ENCODE peak calls at places on chromosomes 3 and 15, in ten cellular contexts. U is left ventricle myocardium inferior, Q is foreskin fibroblast, L is uterus, C is bronchial epithelial cell, O is mesothelial cell of epicardium, V is adrenal gland, G is osteocyte, N is fibroblast of pulmonary artery, H is psoas muscle. M is an unnamed sample.

GRCh38 chr3:42898896-42899675 is 6.9 kb upstream of the ZNF662 start:
- DNase-seq in V (no peak), L (no peak), G (no peak), Q (peak), O (no peak), U (no peak), H (no peak), C (peak), N (no peak), M (peak)

GRCh38 chr15:82933576-82933975 is 18.9 kb downstream of the HOMER2 start:
- DNase-seq in C (peak), U (no peak), V (no peak), H (no peak), L (no peak), O (no peak), G (no peak), N (no peak), Q (no peak), M (peak)

GRCh38 chr15:40493089-40493840 is 22.5 kb downstream of the CHST14 start:
- DNase-seq in C (peak), Q (peak), H (no peak), L (no peak), U (no peak), G (no peak), N (no peak), O (no peak), V (no peak), M (peak)

GRCh38 chr3:170690133-170690981 is 104.5 kb upstream of the SLC7A14 start:
- DNase-seq in C (no peak), V (peak), O (peak), N (peak), U (peak), L (peak), Q (peak), H (peak), G (no peak), M (peak)

GRCh38 chr3:117853923-117854322 is 1144.3 kb downstream of the TUSC7 start:
- DNase-seq in L (no peak), V (peak), U (no peak), G (no peak), H (no peak), N (peak), C (peak), Q (peak), O (no peak), M (peak)

GRCh38 chr3:94303897-94304296 is 241.0 kb downstream of the NSUN3 start:
- DNase-seq in G (no peak), O (no peak), V (no peak), Q (no peak), H (no peak), L (no peak), N (peak), C (no peak), U (peak), M (no peak)

GRCh38 chr3:136893848-136894443 is 31.9 kb downstream of the NCK1 start:
- DNase-seq in C (peak), H (no peak), N (peak), G (no peak), O (no peak), L (no peak), U (no peak), V (no peak), Q (peak), M (peak)

GRCh38 chr3:107870989-107871638 is 219.7 kb downstream of the CD47 start:
- DNase-seq in C (peak), U (no peak), G (no peak), Q (no peak), N (no peak), O (no peak), H (no peak), L (no peak), V (no peak), M (peak)

GRCh38 chr3:197590313-197590962 is 34.7 kb upstream of the BDH1 start:
- DNase-seq in L (no peak), H (no peak), N (no peak), Q (no peak), C (no peak), O (no peak), G (peak), U (no peak), V (no peak), M (no peak)

GRCh38 chr3:99711361-99711760 is 73.0 kb downstream of the COL8A1 start:
- DNase-seq in U (no peak), O (no peak), V (no peak), Q (no peak), L (no peak), G (no peak), N (no peak), C (no peak), H (peak), M (no peak)

GRCh38 chr3:38343797-38344594 is 2.6 kb upstream of the XYLB start:
- DNase-seq in C (no peak), G (no peak), Q (peak), V (no peak), N (peak), L (no peak), H (no peak), O (no peak), U (no peak), M (no peak)

GRCh38 chr3:172129868-172130751 is 90.7 kb downstream of the FNDC3B start:
- DNase-seq in G (no peak), H (peak), O (no peak), N (peak), Q (peak), L (peak), V (peak), U (peak), C (peak), M (peak)

GRCh38 chr15:37814847-37815246 is 119.6 kb upstream of the TMCO5A start:
- DNase-seq in N (no peak), H (no peak), G (no peak), L (no peak), O (no peak), V (no peak), C (no peak), U (no peak), Q (no peak), M (no peak)

GRCh38 chr15:63979227-63979793 is 67.0 kb downstream of the DAPK2 start:
- DNase-seq in G (peak), V (no peak), N (no peak), H (no peak), U (no peak), L (no peak), C (no peak), Q (peak), O (no peak), M (no peak)

GRCh38 chr3:193885832-193886231 is 250.1 kb upstream of the HES1 start:
- DNase-seq in V (no peak), Q (no peak), L (no peak), G (no peak), H (no peak), C (no peak), N (no peak), O (no peak), U (no peak), M (peak)

GRCh38 chr15:38701134-38701533 is 136.5 kb upstream of the RASGRP1 start:
- DNase-seq in C (no peak), H (no peak), Q (no peak), V (no peak), L (no peak), G (no peak), N (no peak), U (no peak), O (no peak), M (no peak)

GRCh38 chr3:69741057-69741830 is 2.0 kb downstream of the MITF start:
- DNase-seq in O (no peak), G (no peak), H (no peak), L (no peak), V (no peak), N (no peak), Q (peak), C (no peak), U (no peak), M (no peak)

GRCh38 chr3:45480871-45481270 is 92.5 kb downstream of the LARS2 start:
- DNase-seq in L (no peak), H (no peak), U (no peak), V (no peak), C (no peak), N (no peak), G (no peak), Q (no peak), O (no peak), M (no peak)

GRCh38 chr3:47701388-47701787 is 80.3 kb downstream of the SMARCC1 start:
- DNase-seq in U (no peak), Q (no peak), O (no peak), L (no peak), G (no peak), C (no peak), N (no peak), V (no peak), H (no peak), M (no peak)

GRCh38 chr15:35680951-35681350 is 135.0 kb upstream of the DPH6 start:
- DNase-seq in O (no peak), H (no peak), N (peak), V (no peak), G (no peak), L (no peak), U (no peak), Q (peak), C (no peak), M (no peak)

GRCh38 chr3:44301746-44302145 is 36.8 kb upstream of the TCAIM start:
- DNase-seq in G (no peak), U (no peak), O (no peak), N (no peak), H (no peak), L (no peak), C (no peak), Q (no peak), V (no peak), M (no peak)

GRCh38 chr3:53194218-53195065 is 33.4 kb downstream of the PRKCD start:
- DNase-seq in H (peak), N (peak), C (no peak), O (no peak), L (peak), G (no peak), Q (peak), V (no peak), U (peak), M (no peak)

GRCh38 chr15:38128389-38128788 is 124.2 kb upstream of the SPRED1 start:
- DNase-seq in Q (peak), U (no peak), O (no peak), G (no peak), N (peak), V (no peak), L (no peak), H (no peak), C (peak), M (peak)

GRCh38 chr3:71250026-71250425 is 333.5 kb downstream of the FOXP1 start:
- DNase-seq in V (no peak), L (no peak), U (no peak), Q (no peak), H (no peak), O (no peak), N (no peak), C (no peak), G (no peak), M (no peak)

GRCh38 chr3:73192036-73192738 is 130.7 kb downstream of the EBLN2 start:
- DNase-seq in U (no peak), C (no peak), L (peak), N (no peak), H (no peak), V (no peak), G (no peak), Q (no peak), O (no peak), M (peak)

GRCh38 chr3:105066106-105066839 is 300.4 kb upstream of the ALCAM start:
- DNase-seq in L (no peak), U (no peak), N (peak), H (no peak), Q (no peak), O (no peak), C (peak), V (no peak), G (no peak), M (peak)

GRCh38 chr15:83110361-83110760 is 2.9 kb downstream of the TM6SF1 start:
- DNase-seq in U (no peak), L (no peak), G (no peak), O (no peak), N (no peak), H (no peak), Q (no peak), C (no peak), V (no peak), M (no peak)

GRCh38 chr3:54307616-54308180 is 185.3 kb downstream of the CACNA2D3 start:
- DNase-seq in Q (no peak), U (no peak), N (no peak), H (no peak), G (no peak), C (no peak), L (no peak), V (no peak), O (no peak), M (no peak)

GRCh38 chr3:53748512-53749271 is 97.5 kb downstream of the CHDH start:
- DNase-seq in Q (no peak), O (no peak), G (no peak), V (no peak), N (no peak), H (no peak), U (no peak), C (no peak), L (no peak), M (no peak)

GRCh38 chr3:81699921-81700320 is 61.5 kb downstream of the GBE1 start:
- DNase-seq in U (no peak), L (no peak), O (no peak), Q (no peak), N (no peak), C (no peak), V (no peak), G (no peak), H (no peak), M (no peak)

GRCh38 chr3:39141211-39141995 is 12.0 kb downstream of the CSRNP1 start:
- DNase-seq in U (no peak), N (peak), H (peak), Q (peak), L (peak), G (no peak), O (no peak), C (peak), V (peak), M (peak)

GRCh38 chr3:13420051-13420816 is at the start of gene NUP210:
- DNase-seq in V (peak), H (peak), O (no peak), C (no peak), G (no peak), L (no peak), Q (no peak), N (no peak), U (peak), M (no peak)

GRCh38 chr3:13420817-13421755 is 964 bp upstream of the NUP210 start:
- DNase-seq in N (no peak), U (no peak), L (no peak), Q (no peak), H (peak), C (no peak), G (no peak), O (no peak), V (no peak), M (no peak)

GRCh38 chr3:13415236-13416001 is 4.7 kb downstream of the NUP210 start:
- DNase-seq in O (no peak), L (no peak), G (no peak), H (no peak), Q (no peak), C (no peak), U (no peak), V (no peak), N (no peak), M (no peak)

GRCh38 chr3:13416002-13416793 is 3.9 kb downstream of the NUP210 start:
- DNase-seq in H (no peak), O (no peak), C (no peak), G (no peak), L (no peak), N (no peak), V (no peak), U (no peak), Q (no peak), M (no peak)

DNA sequence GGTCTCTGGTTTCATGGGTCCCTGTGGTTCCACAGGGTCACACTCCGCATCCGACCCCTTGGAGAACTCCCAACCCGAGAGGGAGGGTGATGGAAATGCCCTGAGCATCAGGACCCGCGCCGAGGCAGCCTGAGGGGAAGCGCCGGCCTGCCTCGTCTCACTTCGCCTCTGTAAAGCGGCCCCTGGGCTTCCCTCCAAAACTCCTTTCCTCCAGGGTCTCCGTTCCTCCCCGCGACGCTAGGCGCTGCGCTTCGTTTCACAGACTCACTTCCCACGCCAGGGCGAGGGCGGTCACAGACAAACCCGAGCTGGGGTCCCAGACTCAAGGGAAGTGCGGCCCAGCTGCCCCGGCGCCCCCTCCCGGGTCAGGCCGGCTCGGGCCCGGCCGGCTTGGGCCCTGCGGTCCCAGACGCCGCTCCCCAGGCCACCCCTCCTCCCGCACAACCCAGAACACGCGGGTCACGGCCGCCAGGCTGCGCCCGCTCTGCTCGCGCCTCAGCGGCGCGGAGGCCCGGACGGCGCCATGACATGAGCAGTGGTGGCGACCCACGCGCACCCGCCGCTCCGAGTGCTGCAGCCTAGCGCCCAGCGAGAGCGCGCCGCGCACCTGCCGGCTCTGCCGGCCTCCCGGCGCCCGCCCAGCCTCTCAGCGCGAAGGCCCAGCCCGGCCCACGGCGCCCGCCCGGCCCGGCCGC is 619 bp downstream of the NUP210 start:
- DNase-seq in L (no peak), Q (peak), U (peak), C (no peak), N (no peak), O (no peak), H (peak), G (no peak), V (peak), M (peak)
- TF ChIP-seq CTCF in L (no peak), Q (no peak), U (peak), C (no peak), N (no peak), O (no peak), H (peak), G (no peak), V (no peak), M (no peak)

DNA sequence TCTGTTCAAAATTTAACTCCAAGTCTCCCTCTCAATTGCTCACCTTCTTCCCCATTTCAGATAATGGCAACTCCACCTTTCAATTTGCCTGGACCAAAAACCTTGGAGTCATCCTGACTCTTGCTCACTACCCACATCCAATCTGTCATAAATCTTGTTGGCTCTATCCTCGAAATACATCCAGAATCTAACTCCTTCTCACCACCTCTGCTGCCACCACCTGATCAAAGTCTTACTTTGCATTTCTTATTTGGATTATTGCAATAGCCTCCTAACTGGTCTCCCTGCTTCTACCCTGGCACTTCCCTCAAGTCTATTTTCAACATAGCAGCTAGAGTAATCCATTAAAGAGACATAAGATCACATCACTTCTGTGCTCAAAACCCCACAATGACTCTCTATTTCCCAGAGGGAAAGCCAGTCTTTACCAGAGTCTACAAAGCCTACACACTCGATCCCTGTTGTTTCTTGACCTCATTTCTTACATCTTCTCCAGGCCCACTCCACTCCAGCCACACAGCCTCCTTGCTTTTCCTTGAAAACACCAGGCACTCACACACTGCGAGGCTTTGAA is 86.6 kb downstream of the GPR156 start:
- DNase-seq in H (no peak), Q (peak), U (no peak), G (no peak), C (peak), L (no peak), N (peak), V (no peak), O (no peak), M (peak)
- TF ChIP-seq CTCF in H (no peak), Q (no peak), U (peak), G (peak), C (peak), L (no peak), N (peak), V (peak), O (no peak), M (peak)

GRCh38 chr3:133965906-133966305 is 63.8 kb downstream of the SLCO2A1 start:
- DNase-seq in Q (no peak), V (no peak), O (no peak), C (no peak), G (no peak), N (no peak), L (no peak), U (no peak), H (no peak), M (no peak)

GRCh38 chr3:133963657-133964396 is 65.9 kb downstream of the SLCO2A1 start:
- DNase-seq in O (no peak), Q (peak), U (no peak), C (no peak), V (no peak), L (no peak), H (no peak), N (no peak), G (no peak), M (no peak)

GRCh38 chr3:133965033-133965570 is 64.6 kb downstream of the SLCO2A1 start:
- DNase-seq in U (no peak), G (no peak), O (no peak), L (no peak), H (no peak), N (peak), C (no peak), V (no peak), Q (peak), M (no peak)

GRCh38 chr3:133962879-133963278 is 66.8 kb downstream of the SLCO2A1 start:
- DNase-seq in C (peak), V (no peak), L (no peak), Q (peak), U (no peak), O (no peak), N (peak), H (no peak), G (no peak), M (peak)

GRCh38 chr3:133964547-133964946 is 65.2 kb downstream of the SLCO2A1 start:
- DNase-seq in U (no peak), H (no peak), O (no peak), Q (no peak), C (no peak), G (no peak), L (no peak), N (no peak), V (no peak), M (peak)
- TF ChIP-seq CTCF in U (no peak), H (no peak), O (no peak), Q (peak), C (peak), G (no peak), L (no peak), N (peak), V (no peak), M (peak)

GRCh38 chr3:32395451-32395970 is 3.9 kb downstream of the CMTM7 start:
- DNase-seq in G (no peak), U (no peak), V (no peak), H (no peak), Q (peak), L (no peak), N (peak), O (no peak), C (no peak), M (no peak)

GRCh38 chr3:32392530-32393302 is 1.1 kb downstream of the CMTM7 start:
- DNase-seq in O (no peak), N (peak), C (peak), U (peak), G (no peak), V (peak), H (peak), Q (peak), L (peak), M (peak)

GRCh38 chr3:32387512-32387911 is 4.1 kb upstream of the CMTM7 start:
- DNase-seq in L (no peak), O (no peak), G (no peak), C (no peak), V (no peak), Q (no peak), N (no peak), H (no peak), U (no peak), M (no peak)

DNA sequence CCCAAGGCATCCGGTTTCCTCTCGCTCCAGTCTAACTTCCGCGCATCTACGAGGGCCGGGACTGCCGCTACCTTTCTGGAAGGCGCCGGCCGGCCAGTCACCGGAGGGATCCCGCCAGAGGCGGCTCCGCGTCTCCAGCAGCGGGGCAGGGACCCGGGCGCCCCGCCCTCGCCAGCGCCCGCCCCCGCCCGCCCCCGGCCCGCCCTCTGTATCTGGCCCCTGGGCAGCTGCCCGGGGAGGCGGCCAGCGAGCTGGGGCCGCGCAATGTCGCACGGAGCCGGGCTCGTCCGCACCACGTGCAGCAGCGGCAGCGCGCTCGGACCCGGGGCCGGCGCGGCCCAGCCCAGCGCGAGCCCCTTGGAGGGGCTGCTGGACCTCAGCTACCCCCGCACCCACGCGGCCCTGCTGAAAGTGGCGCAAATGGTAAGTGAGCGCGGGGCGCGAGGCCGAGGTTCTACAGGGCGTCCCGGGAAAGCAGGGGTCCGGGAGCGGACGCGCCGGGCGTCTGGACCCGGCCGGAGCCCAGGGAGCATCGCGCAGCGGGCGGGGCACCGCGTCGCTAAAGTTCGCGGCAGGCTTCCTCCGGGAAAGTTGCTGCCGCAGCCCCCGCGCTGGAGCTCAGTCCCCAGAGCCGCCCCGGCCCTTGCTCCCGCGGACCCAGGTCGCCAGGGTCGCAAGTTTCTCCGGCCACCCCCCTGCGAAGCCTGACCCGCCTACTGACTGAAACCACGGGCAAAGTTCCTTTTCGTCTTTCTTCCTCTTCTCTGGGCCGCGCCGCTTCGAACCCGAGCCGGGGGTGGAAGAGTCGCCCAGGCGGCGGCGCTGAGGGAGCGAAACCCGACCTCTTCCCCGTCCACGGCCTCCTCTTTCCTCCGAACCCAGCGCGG is at the start of gene CMTM7:
- DNase-seq in C (peak), U (peak), N (peak), H (peak), O (no peak), L (peak), G (peak), V (peak), Q (peak), M (peak)
- TF ChIP-seq CTCF in C (peak), U (no peak), N (no peak), H (no peak), O (no peak), L (peak), G (no peak), V (no peak), Q (no peak), M (no peak)

M was measured in epithelial cell of esophagus.